ENCODE peak calls at places on chromosome X, in ten cellular contexts. C is GDM1; Z is iPS DF 6.9; U is cardiac septum; S is KG1; T is iPS-NIHi11; B is activated naive CD8-positive, alpha-beta T cell treated with anti-CD3 and anti-CD28 coated beads, Interleukin-2, amount 50 U/mL, for 16 hours; W is activated T-helper 1 cell treated with anti-CD3 and anti-CD28 coated beads, Interleukin-2, amount 50 U/mL, for 16 hours; E is HT-29; O is GM13977. J is an unnamed sample.

GRCh38 chrX:39150210-39150609 is 349.0 kb downstream of the MID1IP1 start:
- DNase-seq in S (no peak), T (no peak), U (no peak), C (no peak), E (no peak), Z (no peak), W (no peak), O (no peak), B (no peak), J (no peak)

GRCh38 chrX:133786382-133786781 is 199.0 kb downstream of the GPC3 start:
- DNase-seq in O (no peak), T (no peak), E (no peak), S (no peak), U (no peak), W (no peak), C (no peak), B (no peak), Z (no peak), J (no peak)

GRCh38 chrX:9668537-9668936 is 97.1 kb downstream of the GPR143 start:
- DNase-seq in U (no peak), E (no peak), B (no peak), S (no peak), O (no peak), Z (no peak), T (no peak), C (no peak), W (no peak), J (no peak)

GRCh38 chrX:22105231-22105630 is 73.1 kb downstream of the PHEX start:
- DNase-seq in O (no peak), S (no peak), E (no peak), Z (no peak), C (no peak), T (no peak), B (no peak), W (no peak), U (no peak), J (no peak)

GRCh38 chrX:8728932-8729331 is 3.0 kb downstream of the ANOS1 start:
- DNase-seq in W (no peak), O (no peak), C (no peak), U (no peak), Z (no peak), B (no peak), S (no peak), T (no peak), E (no peak), J (peak; percentile 42)

GRCh38 chrX:155966876-155967275 is 30.6 kb upstream of the IL9R start:
- DNase-seq in U (no peak), E (peak; percentile 78), S (peak; percentile 10), Z (no peak), C (peak; percentile 47), O (peak; percentile 28), W (no peak), B (no peak), T (peak; percentile 6), J (no peak)

GRCh38 chrX:19624754-19625153 is 109.4 kb upstream of the MAP3K15 start:
- DNase-seq in E (no peak), O (no peak), C (no peak), W (no peak), S (no peak), Z (no peak), U (no peak), T (no peak), B (no peak), J (no peak)

GRCh38 chrX:47191331-47191730 is 2.3 kb upstream of the UBA1 start:
- DNase-seq in U (no peak), W (peak; percentile 17), B (peak; percentile 22), E (peak; percentile 56), T (no peak), O (no peak), S (no peak), Z (no peak), C (no peak), J (no peak)

GRCh38 chrX:2703991-2704369 is 12.9 kb downstream of the CD99 start:
- DNase-seq in W (no peak), Z (no peak), S (no peak), B (no peak), C (no peak), O (no peak), T (no peak), E (no peak), U (no peak), J (no peak)

GRCh38 chrX:53594354-53594753 is 92.2 kb downstream of the HUWE1 start:
- DNase-seq in W (no peak), C (no peak), O (no peak), E (no peak), S (no peak), T (no peak), U (no peak), Z (no peak), B (no peak), J (no peak)

GRCh38 chrX:17670874-17671273 is 66.4 kb upstream of the SCML1 start:
- DNase-seq in B (no peak), Z (no peak), T (no peak), O (no peak), U (no peak), W (no peak), C (no peak), S (no peak), E (no peak), J (no peak)

GRCh38 chrX:15299945-15300851 is 15.2 kb downstream of the ASB11 start:
- DNase-seq in O (peak; percentile 28), E (peak; percentile 19), Z (no peak), U (no peak), C (no peak), S (no peak), T (peak; percentile 16), W (no peak), B (no peak), J (no peak)

GRCh38 chrX:112967341-112967740 is 126.7 kb upstream of the AMOT start:
- DNase-seq in S (no peak), C (no peak), U (no peak), B (no peak), W (no peak), T (no peak), Z (no peak), E (no peak), O (no peak), J (no peak)

GRCh38 chrX:84735025-84735424 is 232.8 kb upstream of the HDX start:
- DNase-seq in B (no peak), W (no peak), S (no peak), Z (no peak), O (no peak), U (no peak), C (no peak), E (peak; percentile 53), T (no peak), J (no peak)

GRCh38 chrX:150049647-150050046 is 111.4 kb upstream of the EOLA2 start:
- DNase-seq in W (no peak), B (no peak), S (no peak), O (no peak), E (no peak), T (no peak), C (no peak), Z (no peak), U (no peak), J (no peak)

GRCh38 chrX:581717-582116 is 48.9 kb upstream of the SHOX start:
- DNase-seq in E (no peak), C (no peak), B (no peak), S (no peak), T (no peak), W (no peak), Z (no peak), O (no peak), U (no peak), J (no peak)

GRCh38 chrX:8711401-8711800 is 20.5 kb downstream of the ANOS1 start:
- DNase-seq in O (no peak), E (no peak), Z (no peak), B (no peak), S (no peak), U (no peak), W (no peak), T (no peak), C (no peak), J (no peak)

GRCh38 chrX:8704184-8704583 is 27.8 kb downstream of the ANOS1 start:
- DNase-seq in T (no peak), E (no peak), B (no peak), C (no peak), W (no peak), U (no peak), S (no peak), O (no peak), Z (no peak), J (no peak)

GRCh38 chrX:46327229-46328081 is 217.8 kb downstream of the ZNF674 start:
- DNase-seq in S (no peak), O (no peak), U (no peak), T (peak; percentile 72), W (no peak), C (no peak), B (no peak), Z (peak; percentile 52), E (peak; percentile 90), J (peak; percentile 42)

GRCh38 chrX:68832516-68833447 is 4.0 kb downstream of the EFNB1 start:
- DNase-seq in T (no peak), Z (no peak), U (peak; percentile 64), O (no peak), E (peak; percentile 49), B (no peak), C (no peak), W (no peak), S (no peak), J (no peak)

GRCh38 chrX:53794181-53794580 is 107.7 kb upstream of the HUWE1 start:
- DNase-seq in O (no peak), B (no peak), W (no peak), S (no peak), T (no peak), C (no peak), Z (no peak), E (no peak), U (no peak), J (no peak)

GRCh38 chrX:68935362-68935761 is 106.5 kb downstream of the EFNB1 start:
- DNase-seq in O (no peak), T (no peak), C (no peak), W (no peak), E (no peak), Z (no peak), U (peak; percentile 33), B (no peak), S (no peak), J (no peak)

GRCh38 chrX:18931972-18932371 is 51.9 kb downstream of the PHKA2 start:
- DNase-seq in S (no peak), U (no peak), T (peak; percentile 31), O (no peak), W (no peak), C (no peak), E (peak; percentile 51), B (no peak), Z (no peak), J (no peak)

GRCh38 chrX:154010330-154011087 is 9.2 kb downstream of the IRAK1 start:
- DNase-seq in B (no peak), E (no peak), T (no peak), O (no peak), U (no peak), C (no peak), W (no peak), S (no peak), Z (no peak), J (no peak)